ENCODE peak calls at places on chromosomes 13 and 19, in four cellular contexts. H, X, S and B are unnamed samples.

GRCh38 chr19:4730740-4731171 is 7.1 kb upstream of the DPP9 start:
- DNase-seq in S (no peak), H (peak; percentile 81), X (peak; percentile 68), B (peak; percentile 47)

GRCh38 chr13:59834801-59835200 is 328.9 kb downstream of the DIAPH3 start:
- DNase-seq in X (no peak), S (no peak), H (no peak), B (no peak)

GRCh38 chr13:97259787-97260641 is 37.9 kb downstream of the MBNL2 start:
- DNase-seq in H (no peak), S (peak; percentile 77), X (peak; percentile 76), B (no peak)

GRCh38 chr13:29165840-29166239 is 345.7 kb downstream of the MTUS2 start:
- DNase-seq in H (no peak), X (no peak), S (no peak), B (no peak)

GRCh38 chr13:31477961-31478360 is 261.4 kb upstream of the RXFP2 start:
- DNase-seq in S (no peak), X (no peak), H (no peak), B (no peak)

GRCh38 chr19:6057651-6058365 is 52.5 kb downstream of the RFX2 start:
- DNase-seq in X (no peak), S (no peak), H (no peak), B (no peak)

GRCh38 chr13:69324109-69324886 is 783.3 kb upstream of the ATXN8OS start:
- DNase-seq in H (no peak), X (no peak), S (peak; percentile 3), B (peak; percentile 31)

GRCh38 chr19:18790566-18791314 is at the start of gene COMP:
- DNase-seq in H (peak; percentile 34), S (no peak), X (no peak), B (no peak)

GRCh38 chr13:51475727-51476521 is 23.1 kb upstream of the INTS6 start:
- DNase-seq in H (no peak), S (no peak), X (no peak), B (no peak)

GRCh38 chr13:48727252-48728011 is 73.7 kb downstream of the CYSLTR2 start:
- DNase-seq in S (no peak), X (no peak), H (no peak), B (peak; percentile 21)

GRCh38 chr13:75544681-75545333 is 4.8 kb upstream of the UCHL3 start:
- DNase-seq in S (peak; percentile 78), X (no peak), H (no peak), B (no peak)

GRCh38 chr19:804419-805160 is 7.3 kb downstream of the PTBP1 start:
- DNase-seq in H (no peak), X (no peak), S (no peak), B (no peak)

GRCh38 chr19:43444531-43445340 is 20.7 kb downstream of the LYPD3 start:
- DNase-seq in X (no peak), S (no peak), H (no peak), B (no peak)

GRCh38 chr13:50119593-50119992 is 104.3 kb downstream of the KCNRG start:
- DNase-seq in X (no peak), H (no peak), S (no peak), B (no peak)

GRCh38 chr13:103883152-103883551 is 816.9 kb upstream of the SLC10A2 start:
- DNase-seq in X (no peak), S (peak; percentile 81), H (peak; percentile 65), B (peak; percentile 39)
- TF ChIP-seq ELF4 in X (no peak), S (no peak), H (no peak), B (no peak)

DNA sequence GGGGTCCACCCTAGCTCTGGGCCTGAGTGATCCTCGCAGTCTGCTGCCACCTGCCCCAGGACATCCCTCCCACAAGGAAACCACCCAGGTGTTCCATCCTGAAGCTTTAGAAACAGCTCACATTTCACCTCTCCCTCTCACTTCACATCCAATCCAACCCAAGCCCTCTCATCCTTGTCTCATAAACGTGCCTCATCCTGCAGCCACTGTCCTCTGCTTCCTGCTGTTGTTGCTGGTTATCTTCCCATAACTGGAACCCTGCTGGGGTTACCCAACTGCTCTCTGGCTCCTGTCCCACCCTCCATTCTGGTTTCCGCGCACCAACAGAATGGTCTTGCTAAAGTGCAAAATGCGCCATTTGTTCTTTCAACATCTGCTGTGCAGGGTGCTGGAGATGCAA is 59.7 kb upstream of the MTIF3 start:
- DNase-seq in S (no peak), H (no peak), X (no peak), B (no peak)
- TF ChIP-seq ELF4 in S (no peak), H (no peak), X (no peak), B (no peak)

DNA sequence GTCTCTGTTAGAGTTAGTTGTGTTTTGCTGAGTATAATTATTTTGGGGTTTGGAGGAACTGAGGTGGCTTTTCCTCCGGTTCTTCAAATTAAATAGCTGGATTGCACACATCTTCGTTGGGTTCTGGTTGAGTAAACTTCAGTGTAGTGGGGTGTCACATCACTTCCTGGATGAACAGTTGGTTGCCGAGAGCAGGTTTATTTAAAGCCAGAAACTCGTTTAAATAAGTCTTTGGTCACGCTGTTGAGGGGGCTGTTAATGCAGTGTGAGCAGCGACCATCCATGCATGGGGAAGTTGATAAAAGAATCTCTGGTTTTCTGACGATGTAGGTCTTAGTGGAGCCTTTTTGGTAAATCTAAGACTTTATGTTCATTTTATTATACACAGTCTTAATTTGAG is 351.2 kb upstream of the ARGLU1 start:
- DNase-seq in H (no peak), S (no peak), X (no peak), B (no peak)
- TF ChIP-seq ELF4 in H (no peak), S (no peak), X (no peak), B (no peak)

GRCh38 chr13:111341886-111342285 is 21.4 kb downstream of the TEX29 start:
- DNase-seq in S (no peak), X (no peak), H (no peak), B (no peak)
- TF ChIP-seq ELF4 in S (no peak), X (no peak), H (no peak), B (no peak)

GRCh38 chr13:73401769-73402168 is 343.0 kb downstream of the KLF5 start:
- DNase-seq in H (no peak), X (no peak), S (no peak), B (no peak)
- TF ChIP-seq ELF4 in H (no peak), X (no peak), S (no peak), B (no peak)

DNA sequence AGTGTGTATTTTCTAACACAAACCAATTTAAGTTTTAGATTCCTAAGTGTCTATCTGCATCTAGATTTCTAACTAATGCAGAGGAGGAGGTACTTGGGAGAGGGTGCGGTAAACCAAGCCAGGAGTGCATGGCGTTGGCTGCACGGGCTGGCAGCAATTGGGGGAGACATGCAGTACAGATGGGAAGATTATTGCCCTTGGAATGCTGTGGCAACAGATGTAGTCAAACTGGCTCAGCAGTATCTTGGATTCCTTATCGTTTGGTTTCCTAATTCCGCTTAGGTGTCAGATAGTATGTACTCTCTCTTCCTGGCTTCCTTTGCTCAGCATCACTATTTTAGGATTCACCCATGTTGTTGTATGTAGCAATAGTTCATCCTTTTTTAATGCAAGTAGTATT is 29.4 kb upstream of the STK24 start:
- DNase-seq in X (no peak), H (no peak), S (no peak), B (no peak)
- TF ChIP-seq ELF4 in X (no peak), H (no peak), S (no peak), B (no peak)

GRCh38 chr13:109485136-109485794 is 301.1 kb downstream of the IRS2 start:
- DNase-seq in H (no peak), S (no peak), X (no peak), B (no peak)
- TF ChIP-seq ELF4 in H (no peak), S (no peak), X (no peak), B (no peak)